ENCODE peak calls at places on chromosomes 3 and 15, in seven cellular contexts. A is IMR-90, P is fibroblast of mammary gland, E is endothelial cell, U is gastrocnemius medialis, I is SK-N-SH, Q is neural crest cell. H is an unnamed sample.
A peak's percentile ranks its signal among the peaks of the same experiment; 100 is the strongest.

GRCh38 chr3:139564290-139564861 is 24.8 kb upstream of the RBP1 start:
- DNase-seq in A (no peak), P (no peak), E (peak; percentile 22), U (no peak), I (peak; percentile 56), Q (no peak), H (no peak)

GRCh38 chr15:74541494-74542191 is 623 bp downstream of the ARID3B start:
- DNase-seq in A (peak; percentile 78), P (peak; percentile 57), E (peak; percentile 11), U (peak; percentile 34), I (peak; percentile 68), Q (peak; percentile 23), H (peak; percentile 77)

GRCh38 chr3:113485161-113485609 is 29.8 kb downstream of the SPICE1 start:
- DNase-seq in A (no peak), P (no peak), E (no peak), U (no peak), I (no peak), Q (no peak), H (no peak)

GRCh38 chr15:50003786-50004334 is 115.2 kb downstream of the ATP8B4 start:
- DNase-seq in A (peak; percentile 87), P (peak; percentile 93), E (peak; percentile 89), U (peak; percentile 67), I (peak; percentile 68), Q (peak; percentile 83), H (peak; percentile 76)

GRCh38 chr15:57610130-57610529 is 18.4 kb downstream of the MYZAP start:
- DNase-seq in A (peak; percentile 50), P (peak; percentile 66), E (no peak), U (peak; percentile 51), I (no peak), Q (no peak), H (no peak)

GRCh38 chr3:126858887-126859286 is 124.0 kb upstream of the PLXNA1 start:
- DNase-seq in A (peak; percentile 97), P (peak; percentile 94), E (no peak), U (no peak), I (no peak), Q (no peak), H (no peak)

GRCh38 chr3:4656059-4656458 is 162.9 kb downstream of the ITPR1 start:
- DNase-seq in A (peak; percentile 75), P (peak; percentile 76), E (peak; percentile 72), U (peak; percentile 41), I (peak; percentile 69), Q (peak; percentile 67), H (no peak)

GRCh38 chr3:6250167-6250566 is 610.7 kb upstream of the GRM7 start:
- DNase-seq in A (no peak), P (no peak), E (no peak), U (no peak), I (no peak), Q (no peak), H (no peak)

GRCh38 chr3:113243846-113244245 is 32.5 kb downstream of the BOC start:
- DNase-seq in A (no peak), P (peak; percentile 30), E (no peak), U (no peak), I (no peak), Q (no peak), H (no peak)

GRCh38 chr3:27657404-27657803 is 64.7 kb downstream of the EOMES start:
- DNase-seq in A (no peak), P (no peak), E (no peak), U (no peak), I (no peak), Q (no peak), H (no peak)

GRCh38 chr3:98647197-98647596 is 53.8 kb upstream of the CPOX start:
- DNase-seq in A (no peak), P (no peak), E (no peak), U (no peak), I (no peak), Q (no peak), H (no peak)

GRCh38 chr3:36957862-36958686 is 13.2 kb upstream of the TRANK1 start:
- DNase-seq in A (peak; percentile 93), P (peak; percentile 71), E (no peak), U (no peak), I (no peak), Q (no peak), H (no peak)

GRCh38 chr3:13042932-13043275 is 30.3 kb downstream of the IQSEC1 start:
- DNase-seq in A (no peak), P (no peak), E (no peak), U (no peak), I (peak; percentile 93), Q (peak; percentile 58), H (no peak)

GRCh38 chr15:47742334-47742733 is 25.0 kb downstream of the SEMA6D start:
- DNase-seq in A (no peak), P (no peak), E (no peak), U (no peak), I (no peak), Q (no peak), H (no peak)

GRCh38 chr3:191217331-191217730 is 18.3 kb downstream of the OSTN start:
- DNase-seq in A (no peak), P (peak; percentile 72), E (no peak), U (no peak), I (no peak), Q (no peak), H (no peak)

GRCh38 chr3:38098376-38098723 is 38.6 kb downstream of the ACAA1 start:
- DNase-seq in A (no peak), P (no peak), E (no peak), U (no peak), I (no peak), Q (no peak), H (no peak)

GRCh38 chr15:54131410-54131809 is 153.2 kb downstream of the UNC13C start:
- DNase-seq in A (peak; percentile 73), P (peak; percentile 20), E (no peak), U (no peak), I (no peak), Q (no peak), H (no peak)

GRCh38 chr3:84601303-84601702 is 357.5 kb upstream of the CADM2 start:
- DNase-seq in A (no peak), P (no peak), E (no peak), U (no peak), I (no peak), Q (no peak), H (no peak)

GRCh38 chr3:161104561-161105551 is at the start of gene B3GALNT1:
- DNase-seq in A (peak; percentile 50), P (peak; percentile 55), E (peak; percentile 52), U (no peak), I (peak; percentile 81), Q (peak; percentile 50), H (peak; percentile 42)

GRCh38 chr15:49831206-49831965 is 210.5 kb downstream of the DTWD1 start:
- DNase-seq in A (peak; percentile 95), P (peak; percentile 100), E (no peak), U (peak; percentile 41), I (no peak), Q (no peak), H (no peak)

GRCh38 chr3:125585595-125586223 is 9.6 kb downstream of the OSBPL11 start:
- DNase-seq in A (peak; percentile 82), P (peak; percentile 80), E (peak; percentile 64), U (no peak), I (peak; percentile 66), Q (peak; percentile 63), H (no peak)

GRCh38 chr3:125587039-125587664 is 8.1 kb downstream of the OSBPL11 start:
- DNase-seq in A (peak; percentile 18), P (peak; percentile 22), E (no peak), U (no peak), I (no peak), Q (no peak), H (no peak)

DNA sequence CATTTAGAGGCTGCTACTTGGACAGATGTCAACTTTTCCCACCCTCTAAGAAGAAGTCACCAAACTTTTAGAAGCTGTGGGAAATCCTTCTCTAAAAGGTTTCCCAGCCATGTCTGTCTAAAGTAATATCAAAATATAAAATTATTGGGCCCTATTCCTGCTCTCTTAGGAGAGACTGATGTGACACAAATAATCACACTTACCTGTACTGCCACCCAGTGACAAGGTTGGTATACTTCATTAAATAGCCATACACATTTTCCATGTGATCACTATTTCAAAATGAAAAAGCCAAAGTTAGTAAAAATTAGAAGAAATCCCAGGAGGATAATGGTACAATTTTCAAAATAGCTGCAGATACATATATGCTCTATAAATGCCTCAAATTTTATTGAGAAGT is 12.6 kb downstream of the OSBPL11 start:
- DNase-seq in A (peak; percentile 32), P (no peak), E (no peak), U (no peak), I (peak; percentile 21), Q (no peak), H (no peak)
- TF ChIP-seq CTCF in A (peak; percentile 36), P (no peak), E (no peak), U (no peak), I (peak; percentile 46), Q (no peak), H (no peak)

GRCh38 chr15:61621146-61621545 is 392.0 kb upstream of the RORA start:
- DNase-seq in A (no peak), P (peak; percentile 40), E (peak; percentile 51), U (no peak), I (peak; percentile 61), Q (peak; percentile 19), H (no peak)
- TF ChIP-seq CTCF in A (no peak), P (peak; percentile 54), E (peak; percentile 59), U (peak; percentile 54), I (peak; percentile 64), Q (peak; percentile 74), H (no peak)

GRCh38 chr3:120177907-120178306 is 83.7 kb upstream of the GSK3B start:
- DNase-seq in A (no peak), P (no peak), E (no peak), U (no peak), I (no peak), Q (no peak), H (no peak)
- TF ChIP-seq CTCF in A (no peak), P (no peak), E (no peak), U (no peak), I (peak; percentile 16), Q (no peak), H (peak; percentile 28)

DNA sequence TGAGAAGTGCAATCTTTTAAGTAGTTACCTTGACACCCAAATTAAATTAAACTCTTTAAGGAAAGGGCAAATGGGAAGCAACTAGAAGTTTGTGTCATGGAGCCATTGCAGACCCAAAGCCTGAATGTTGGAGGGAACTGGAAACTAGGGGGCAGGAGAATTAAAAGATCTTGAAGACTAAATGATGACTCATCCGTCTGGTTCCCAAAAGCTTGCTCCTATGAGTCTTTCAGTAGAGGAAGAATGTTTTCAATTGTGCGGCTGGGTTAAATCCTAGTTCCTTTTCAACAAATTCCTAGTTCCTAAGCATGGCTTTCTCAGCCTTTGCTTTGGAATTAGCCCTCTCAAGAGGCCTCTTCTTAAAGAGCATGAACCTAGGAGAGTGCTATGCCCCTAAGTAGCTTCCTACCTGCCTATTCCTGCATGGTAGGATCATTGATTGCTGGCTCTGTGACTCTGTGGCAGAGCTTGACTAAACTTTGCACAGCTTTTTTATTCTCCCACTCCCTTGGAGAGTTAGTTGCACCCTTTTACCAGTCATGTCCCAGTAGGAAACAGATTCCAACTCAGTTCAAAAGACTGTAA is 17.7 kb downstream of the CLEC3B start:
- DNase-seq in A (peak; percentile 94), P (peak; percentile 95), E (no peak), U (no peak), I (no peak), Q (no peak), H (no peak)
- TF ChIP-seq CTCF in A (peak; percentile 54), P (peak; percentile 56), E (no peak), U (no peak), I (peak; percentile 45), Q (no peak), H (no peak)

H was measured in CD14-positive monocyte.